ENCODE peak calls at places on chromosomes 3 and 15, in nine cellular contexts. U, R, B, T, X, O, L, I and Q are unnamed samples. For H3K4me1, the result is how much of the 10 kb centered on the place peaks cover.

GRCh38 chr3:37053753-37054152 is 60.4 kb downstream of the MLH1 start:
- DNase-seq in U (no peak), R (no peak), B (no peak), T (no peak), X (no peak), O (no peak), L (no peak), I (no peak), Q (no peak)

GRCh38 chr3:73228425-73228824 is 167.0 kb downstream of the EBLN2 start:
- DNase-seq in U (no peak), R (no peak), B (no peak), T (no peak), X (no peak), O (peak), L (no peak), I (no peak), Q (no peak)

GRCh38 chr3:59573911-59574310 is 524.1 kb upstream of the CFAP20DC start:
- DNase-seq in U (no peak), R (no peak), B (no peak), T (peak), X (no peak), O (peak), L (peak), I (no peak), Q (no peak)

GRCh38 chr3:83193526-83193925 is 1432.1 kb upstream of the GBE1 start:
- DNase-seq in U (no peak), R (no peak), B (no peak), T (no peak), X (no peak), O (no peak), L (no peak), I (no peak), Q (no peak)

GRCh38 chr3:43638594-43639447 is 17.0 kb upstream of the ANO10 start:
- DNase-seq in U (no peak), R (no peak), B (peak), T (no peak), X (peak), O (peak), L (peak), I (peak), Q (no peak)

GRCh38 chr3:189710620-189711388 is 79.6 kb downstream of the TP63 start:
- DNase-seq in U (no peak), R (no peak), B (peak), T (peak), X (no peak), O (peak), L (peak), I (no peak), Q (no peak)

GRCh38 chr3:188558343-188559068 is 404.5 kb downstream of the LPP start:
- DNase-seq in U (no peak), R (no peak), B (no peak), T (no peak), X (no peak), O (no peak), L (peak), I (no peak), Q (no peak)

GRCh38 chr3:141294848-141295247 is 63.2 kb downstream of the PXYLP1 start:
- DNase-seq in U (no peak), R (no peak), B (no peak), T (no peak), X (no peak), O (peak), L (peak), I (no peak), Q (no peak)

GRCh38 chr3:162217603-162218002 is 721.0 kb downstream of the OTOL1 start:
- DNase-seq in U (no peak), R (no peak), B (no peak), T (no peak), X (no peak), O (no peak), L (peak), I (no peak), Q (no peak)

GRCh38 chr3:34212671-34213070 is 414.2 kb downstream of the PDCD6IP start:
- DNase-seq in U (peak), R (no peak), B (no peak), T (peak), X (peak), O (peak), L (peak), I (no peak), Q (no peak)

GRCh38 chr15:39251413-39252197 is 329.3 kb upstream of the THBS1 start:
- DNase-seq in U (no peak), R (no peak), B (no peak), T (no peak), X (no peak), O (peak), L (peak), I (no peak), Q (no peak)

GRCh38 chr15:85741021-85741421 is 53.7 kb downstream of the KLHL25 start:
- DNase-seq in U (no peak), R (no peak), B (no peak), T (no peak), X (no peak), O (no peak), L (no peak), I (no peak), Q (no peak)

GRCh38 chr15:66789029-66790025 is 87.3 kb downstream of the SMAD6 start:
- DNase-seq in U (peak), R (peak), B (peak), T (no peak), X (no peak), O (no peak), L (peak), I (no peak), Q (peak)

GRCh38 chr3:13624021-13624420 is 75.1 kb downstream of the FBLN2 start:
- DNase-seq in U (no peak), R (no peak), B (no peak), T (no peak), X (no peak), O (no peak), L (no peak), I (no peak), Q (no peak)

GRCh38 chr15:100017140-100017539 is 283.9 kb upstream of the LYSMD4 start:
- DNase-seq in U (no peak), R (peak), B (no peak), T (no peak), X (no peak), O (no peak), L (no peak), I (no peak), Q (no peak)

GRCh38 chr3:132898131-132898530 is 140.1 kb upstream of the TMEM108 start:
- DNase-seq in U (no peak), R (no peak), B (no peak), T (no peak), X (no peak), O (no peak), L (no peak), I (no peak), Q (no peak)

GRCh38 chr15:66294157-66294931 is 976 bp downstream of the DIS3L start:
- DNase-seq in U (no peak), R (no peak), B (peak), T (no peak), X (peak), O (peak), L (peak), I (peak), Q (no peak)

GRCh38 chr15:74330861-74331408 is 36.5 kb downstream of the CYP11A1 start:
- DNase-seq in U (no peak), R (no peak), B (no peak), T (no peak), X (no peak), O (no peak), L (no peak), I (no peak), Q (no peak)
- H3K4me1 ChIP-seq in U (under half), R (under half), B (under half), T (under half), X (under half), O (under half), L (under half), I (under half), Q (under half)

GRCh38 chr15:98722645-98723044 is 74.3 kb downstream of the IGF1R start:
- DNase-seq in U (no peak), R (no peak), B (no peak), T (no peak), X (no peak), O (no peak), L (no peak), I (no peak), Q (no peak)
- H3K4me1 ChIP-seq in U (under half), R (under half), B (half or more), T (under half), X (under half), O (under half), L (half or more), I (under half), Q (under half)

GRCh38 chr3:170357920-170358854 is 672 bp downstream of the SKIL start:
- DNase-seq in U (peak), R (no peak), B (peak), T (peak), X (peak), O (peak), L (peak), I (peak), Q (no peak)

GRCh38 chr3:170356596-170357175 is 829 bp upstream of the SKIL start:
- DNase-seq in U (peak), R (peak), B (peak), T (peak), X (peak), O (peak), L (peak), I (peak), Q (no peak)

GRCh38 chr3:170357176-170357919 is at the start of gene SKIL:
- DNase-seq in U (peak), R (peak), B (peak), T (peak), X (peak), O (peak), L (peak), I (peak), Q (peak)

GRCh38 chr3:170353485-170353884 is 4.0 kb upstream of the SKIL start:
- DNase-seq in U (no peak), R (no peak), B (no peak), T (no peak), X (no peak), O (no peak), L (no peak), I (no peak), Q (no peak)

DNA sequence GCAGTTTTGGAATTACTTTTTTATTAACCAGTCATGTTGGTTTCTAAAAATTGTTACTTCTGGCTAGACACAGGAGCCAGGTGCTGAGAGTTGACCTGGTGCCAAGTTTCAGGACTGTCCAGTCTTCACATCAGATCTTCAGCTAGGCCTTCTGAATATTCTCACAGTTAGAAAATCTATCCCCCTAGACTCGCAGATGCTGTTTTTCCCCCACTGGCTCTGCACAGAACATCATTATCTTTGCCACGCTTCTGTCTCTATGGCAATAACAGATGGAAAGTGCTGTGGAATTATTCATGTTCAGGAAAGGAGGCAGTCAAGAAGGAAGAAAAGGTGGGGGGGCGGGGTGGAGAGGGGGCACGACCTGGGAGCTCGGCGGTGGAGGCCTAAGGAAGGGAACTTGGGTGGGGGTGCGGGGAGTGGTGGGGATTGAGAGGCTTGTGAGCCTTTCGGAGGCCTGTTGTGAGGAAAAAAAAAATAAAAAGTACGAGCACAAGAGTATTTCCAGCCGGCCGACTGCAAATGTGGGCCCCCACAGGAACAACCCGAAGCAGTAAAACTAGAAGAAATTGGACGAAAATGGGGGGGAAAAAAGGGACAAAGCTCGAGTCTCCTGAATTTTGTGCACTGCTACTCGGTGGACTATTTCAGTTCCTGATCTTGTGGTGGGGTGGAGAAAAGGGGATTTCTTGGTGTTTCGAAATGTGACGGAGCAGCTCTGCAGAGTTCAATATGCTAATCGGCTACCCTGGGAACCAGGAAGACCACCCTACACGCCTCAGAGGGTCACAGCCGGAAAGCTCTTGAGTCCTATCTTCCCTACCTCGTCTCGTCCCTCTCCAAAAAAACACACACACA is 1.5 kb upstream of the SKIL start:
- DNase-seq in U (peak), R (no peak), B (peak), T (peak), X (peak), O (peak), L (peak), I (peak), Q (no peak)
- H3K4me1 ChIP-seq in U (under half), R (under half), B (under half), T (under half), X (under half), O (under half), L (under half), I (under half), Q (under half)

DNA sequence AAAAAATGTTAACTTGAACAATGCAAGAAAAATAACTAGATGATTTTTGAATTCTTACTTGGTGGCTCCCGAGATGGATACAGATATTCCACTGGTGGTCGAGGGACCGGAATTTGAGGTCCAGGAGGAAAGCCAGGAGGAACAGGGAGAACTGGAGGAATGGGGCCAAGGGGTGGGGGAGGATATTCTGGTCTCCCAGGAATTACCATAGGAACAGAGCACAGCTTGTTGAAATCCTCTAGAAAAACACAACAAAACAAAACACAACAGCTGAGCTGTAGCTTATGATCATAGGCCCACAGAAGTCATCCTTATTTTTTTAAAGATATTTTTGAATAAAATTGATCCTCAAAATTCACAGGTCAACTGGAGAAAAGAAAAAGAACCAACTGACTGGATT is 129.4 kb downstream of the FBN1 start:
- DNase-seq in U (no peak), R (no peak), B (no peak), T (no peak), X (no peak), O (no peak), L (no peak), I (no peak), Q (no peak)
- H3K4me1 ChIP-seq in U (under half), R (under half), B (under half), T (under half), X (under half), O (under half), L (under half), I (under half), Q (under half)

GRCh38 chr15:57183614-57184344 is 192.5 kb upstream of the CGNL1 start:
- DNase-seq in U (no peak), R (no peak), B (no peak), T (no peak), X (no peak), O (no peak), L (peak), I (no peak), Q (no peak)
- H3K4me1 ChIP-seq in U (under half), R (under half), B (under half), T (under half), X (under half), O (under half), L (under half), I (under half), Q (under half)

GRCh38 chr3:11583638-11584046 is 60.1 kb downstream of the VGLL4 start:
- DNase-seq in U (no peak), R (no peak), B (no peak), T (no peak), X (no peak), O (peak), L (peak), I (no peak), Q (no peak)
- H3K4me1 ChIP-seq in U (under half), R (under half), B (under half), T (under half), X (under half), O (under half), L (under half), I (under half), Q (under half)

GRCh38 chr3:196138927-196139680 is 57.2 kb upstream of the TFRC start:
- DNase-seq in U (no peak), R (peak), B (no peak), T (peak), X (no peak), O (peak), L (peak), I (no peak), Q (no peak)

GRCh38 chr3:196142674-196142988 is 60.7 kb upstream of the TFRC start:
- DNase-seq in U (no peak), R (no peak), B (no peak), T (peak), X (no peak), O (no peak), L (no peak), I (no peak), Q (no peak)

GRCh38 chr3:196140224-196140623 is 58.3 kb upstream of the TFRC start:
- DNase-seq in U (no peak), R (no peak), B (no peak), T (no peak), X (no peak), O (no peak), L (no peak), I (no peak), Q (no peak)

GRCh38 chr3:196141866-196142673 is 60.2 kb upstream of the TFRC start:
- DNase-seq in U (no peak), R (no peak), B (peak), T (peak), X (no peak), O (peak), L (no peak), I (no peak), Q (no peak)

GRCh38 chr3:196141052-196141865 is 59.4 kb upstream of the TFRC start:
- DNase-seq in U (no peak), R (no peak), B (no peak), T (no peak), X (no peak), O (no peak), L (no peak), I (no peak), Q (no peak)
- H3K4me1 ChIP-seq in U (under half), R (under half), B (under half), T (under half), X (under half), O (half or more), L (under half), I (under half), Q (under half)

GRCh38 chr3:58534592-58535494 is 2.1 kb downstream of the ACOX2 start:
- DNase-seq in U (no peak), R (no peak), B (no peak), T (no peak), X (no peak), O (no peak), L (no peak), I (no peak), Q (no peak)
- H3K4me1 ChIP-seq in U (under half), R (under half), B (half or more), T (under half), X (under half), O (under half), L (under half), I (under half), Q (under half)

GRCh38 chr3:134337071-134337482 is 37.2 kb downstream of the AMOTL2 start:
- DNase-seq in U (peak), R (no peak), B (no peak), T (no peak), X (no peak), O (no peak), L (no peak), I (no peak), Q (no peak)

GRCh38 chr3:134336587-134336986 is 37.7 kb downstream of the AMOTL2 start:
- DNase-seq in U (peak), R (no peak), B (no peak), T (no peak), X (no peak), O (peak), L (peak), I (no peak), Q (no peak)

GRCh38 chr3:134334231-134334900 is 39.9 kb downstream of the AMOTL2 start:
- DNase-seq in U (peak), R (no peak), B (no peak), T (peak), X (no peak), O (no peak), L (peak), I (no peak), Q (no peak)

GRCh38 chr3:134333522-134334181 is 40.6 kb downstream of the AMOTL2 start:
- DNase-seq in U (peak), R (no peak), B (no peak), T (no peak), X (peak), O (no peak), L (peak), I (no peak), Q (no peak)

DNA sequence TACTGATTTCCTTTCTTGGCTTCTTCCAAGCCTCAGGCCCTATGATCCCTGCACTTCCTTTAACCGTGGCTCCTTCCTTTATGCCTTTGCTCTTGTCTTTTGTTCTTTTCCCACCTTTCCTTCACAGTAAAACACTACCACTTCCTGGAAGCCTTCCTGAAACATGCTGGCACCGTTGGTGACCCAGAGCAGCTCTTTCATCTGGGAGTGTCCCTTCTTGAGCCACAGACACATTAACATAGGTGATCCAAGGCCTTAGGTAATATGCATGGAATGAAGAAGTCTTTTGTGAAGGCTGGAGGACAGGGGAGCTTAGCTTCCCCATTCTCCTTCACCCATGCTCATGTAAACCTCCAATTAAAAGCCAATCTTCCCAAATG is 39.4 kb downstream of the AMOTL2 start:
- DNase-seq in U (peak), R (no peak), B (no peak), T (no peak), X (no peak), O (no peak), L (no peak), I (no peak), Q (no peak)
- H3K4me1 ChIP-seq in U (under half), R (under half), B (under half), T (under half), X (under half), O (half or more), L (under half), I (under half), Q (under half)

DNA sequence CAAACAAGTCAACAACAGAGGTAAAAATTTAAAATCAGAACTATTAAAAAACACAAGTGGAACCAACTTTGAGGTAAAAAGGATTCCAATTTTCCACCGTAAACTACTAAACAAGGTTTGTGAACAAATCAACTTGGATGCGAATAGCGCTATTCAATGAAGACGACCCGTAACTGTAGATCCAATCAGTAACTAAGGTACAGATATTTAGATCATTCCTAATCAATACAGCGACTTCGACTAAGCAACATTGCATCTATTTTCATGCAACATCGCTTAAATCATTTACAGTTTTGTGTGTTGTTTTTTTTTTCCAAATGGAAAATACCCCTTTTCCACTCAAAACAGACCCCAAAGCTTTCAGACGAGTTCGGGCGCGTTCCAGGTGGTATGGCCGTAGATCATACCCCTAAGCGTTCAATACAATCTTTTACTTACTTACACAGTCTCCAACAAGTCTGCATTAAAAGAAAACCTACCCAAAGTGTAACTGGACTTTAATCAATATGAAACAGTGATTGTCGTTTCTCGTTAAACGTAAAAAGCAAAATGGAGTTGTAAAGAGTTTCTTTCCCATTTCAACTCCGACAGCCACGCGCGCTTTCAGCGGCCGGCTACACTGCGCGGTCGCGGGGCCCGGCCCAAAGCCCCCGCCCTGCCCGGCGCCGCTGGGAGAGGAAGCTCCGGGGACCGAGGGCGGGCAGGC is 779 bp downstream of the RHOA start:
- DNase-seq in U (no peak), R (no peak), B (no peak), T (no peak), X (no peak), O (peak), L (no peak), I (peak), Q (no peak)
- H3K4me1 ChIP-seq in U (under half), R (under half), B (half or more), T (under half), X (under half), O (under half), L (under half), I (under half), Q (under half)